ENCODE peak calls at places on chromosome 7, in nine cellular contexts. V, Y, T, E, L, F, I, N and C are unnamed samples.

GRCh38 chr7:111363099-111363498 is 199.2 kb downstream of the IMMP2L start:
- DNase-seq in V (no peak), Y (no peak), T (no peak), E (no peak), L (peak), F (no peak), I (no peak), N (no peak), C (no peak)

GRCh38 chr7:25860206-25860881 is 291.7 kb upstream of the NFE2L3 start:
- DNase-seq in V (no peak), Y (no peak), T (no peak), E (peak), L (no peak), F (peak), I (peak), N (peak), C (peak)

GRCh38 chr7:73519867-73520672 is 2.0 kb downstream of the BAZ1B start:
- DNase-seq in V (peak), Y (no peak), T (no peak), E (peak), L (peak), F (no peak), I (no peak), N (no peak), C (no peak)

GRCh38 chr7:80859272-80859970 is 59.4 kb downstream of the SEMA3C start:
- DNase-seq in V (no peak), Y (no peak), T (no peak), E (no peak), L (peak), F (peak), I (no peak), N (no peak), C (no peak)

GRCh38 chr7:2930310-2931033 is 86.4 kb upstream of the GNA12 start:
- DNase-seq in V (no peak), Y (no peak), T (no peak), E (no peak), L (no peak), F (no peak), I (no peak), N (no peak), C (no peak)

GRCh38 chr7:73988197-73988596 is 39.8 kb upstream of the ELN start:
- DNase-seq in V (no peak), Y (no peak), T (no peak), E (peak), L (no peak), F (no peak), I (peak), N (no peak), C (no peak)

GRCh38 chr7:25614415-25614814 is 386.1 kb upstream of the NPVF start:
- DNase-seq in V (no peak), Y (no peak), T (no peak), E (no peak), L (no peak), F (no peak), I (no peak), N (no peak), C (no peak)

GRCh38 chr7:46449743-46450142 is 528.7 kb upstream of the IGFBP3 start:
- DNase-seq in V (no peak), Y (no peak), T (no peak), E (peak), L (peak), F (no peak), I (no peak), N (no peak), C (no peak)

GRCh38 chr7:157139142-157140117 is 704 bp downstream of the UBE3C start:
- DNase-seq in V (peak), Y (no peak), T (no peak), E (no peak), L (peak), F (peak), I (no peak), N (peak), C (peak)

GRCh38 chr7:30247546-30248386 is 36.6 kb upstream of the ZNRF2 start:
- DNase-seq in V (no peak), Y (no peak), T (no peak), E (no peak), L (no peak), F (no peak), I (no peak), N (no peak), C (no peak)

GRCh38 chr7:12913002-12913401 is 225.6 kb downstream of the ARL4A start:
- DNase-seq in V (no peak), Y (no peak), T (no peak), E (no peak), L (no peak), F (no peak), I (no peak), N (no peak), C (no peak)

GRCh38 chr7:1990001-1990670 is 242.6 kb downstream of the MAD1L1 start:
- DNase-seq in V (peak), Y (no peak), T (no peak), E (no peak), L (no peak), F (no peak), I (no peak), N (no peak), C (no peak)

GRCh38 chr7:103704701-103705100 is 258.7 kb upstream of the SLC26A5 start:
- DNase-seq in V (no peak), Y (no peak), T (no peak), E (no peak), L (peak), F (no peak), I (no peak), N (no peak), C (no peak)

GRCh38 chr7:103630318-103630717 is 184.3 kb upstream of the SLC26A5 start:
- DNase-seq in V (no peak), Y (no peak), T (no peak), E (no peak), L (peak), F (no peak), I (no peak), N (no peak), C (no peak)

GRCh38 chr7:80124870-80125269 is 9.8 kb upstream of the GNAI1 start:
- DNase-seq in V (no peak), Y (no peak), T (no peak), E (no peak), L (no peak), F (no peak), I (no peak), N (no peak), C (no peak)

GRCh38 chr7:82600601-82601000 is 157.0 kb upstream of the CACNA2D1 start:
- DNase-seq in V (no peak), Y (no peak), T (no peak), E (no peak), L (peak), F (no peak), I (no peak), N (no peak), C (no peak)

GRCh38 chr7:155296788-155297516 is 726 bp upstream of the INSIG1 start:
- DNase-seq in V (peak), Y (peak), T (peak), E (peak), L (peak), F (peak), I (no peak), N (peak), C (peak)

GRCh38 chr7:35753761-35754603 is 46.9 kb upstream of the SEPTIN7 start:
- DNase-seq in V (no peak), Y (no peak), T (no peak), E (no peak), L (peak), F (no peak), I (no peak), N (peak), C (no peak)

GRCh38 chr7:106071999-106072714 is 40.0 kb downstream of the SYPL1 start:
- DNase-seq in V (no peak), Y (no peak), T (no peak), E (no peak), L (no peak), F (no peak), I (no peak), N (no peak), C (no peak)

GRCh38 chr7:11355571-11355970 is 381.9 kb downstream of the PHF14 start:
- DNase-seq in V (no peak), Y (no peak), T (no peak), E (no peak), L (no peak), F (no peak), I (no peak), N (no peak), C (no peak)

GRCh38 chr7:23472974-23473847 is 2.9 kb upstream of the IGF2BP3 start:
- DNase-seq in V (no peak), Y (no peak), T (no peak), E (peak), L (no peak), F (no peak), I (peak), N (peak), C (peak)

GRCh38 chr7:27210441-27211083 is 10.7 kb upstream of the HOXA13 start:
- DNase-seq in V (no peak), Y (no peak), T (no peak), E (peak), L (peak), F (no peak), I (peak), N (peak), C (peak)

GRCh38 chr7:67343114-67343513 is 346.5 kb downstream of the TYW1 start:
- DNase-seq in V (no peak), Y (no peak), T (no peak), E (no peak), L (no peak), F (no peak), I (no peak), N (no peak), C (no peak)

GRCh38 chr7:79124331-79124730 is 329.1 kb downstream of the MAGI2 start:
- DNase-seq in V (no peak), Y (no peak), T (no peak), E (no peak), L (no peak), F (no peak), I (no peak), N (no peak), C (no peak)

GRCh38 chr7:584122-584465 is 64.4 kb upstream of the PDGFA start:
- DNase-seq in V (peak), Y (no peak), T (no peak), E (no peak), L (no peak), F (no peak), I (no peak), N (no peak), C (no peak)

GRCh38 chr7:123218866-123219265 is 19.1 kb upstream of the SLC13A1 start:
- DNase-seq in V (no peak), Y (no peak), T (no peak), E (no peak), L (no peak), F (no peak), I (no peak), N (no peak), C (no peak)

GRCh38 chr7:134943785-134944400 is 42.4 kb upstream of the AGBL3 start:
- DNase-seq in V (no peak), Y (no peak), T (no peak), E (no peak), L (peak), F (peak), I (no peak), N (no peak), C (no peak)

GRCh38 chr7:148026713-148027112 is 563.9 kb upstream of the C7orf33 start:
- DNase-seq in V (no peak), Y (no peak), T (no peak), E (no peak), L (no peak), F (no peak), I (no peak), N (no peak), C (no peak)

GRCh38 chr7:816751-817671 is 15.3 kb upstream of the SUN1 start:
- DNase-seq in V (peak), Y (no peak), T (no peak), E (peak), L (no peak), F (peak), I (no peak), N (no peak), C (no peak)

GRCh38 chr7:65983965-65984654 is 2.1 kb upstream of the GUSB start:
- DNase-seq in V (no peak), Y (no peak), T (no peak), E (peak), L (no peak), F (peak), I (no peak), N (no peak), C (no peak)

GRCh38 chr7:2017914-2018785 is 214.6 kb downstream of the MAD1L1 start:
- DNase-seq in V (no peak), Y (no peak), T (no peak), E (no peak), L (no peak), F (no peak), I (no peak), N (no peak), C (no peak)

GRCh38 chr7:7306231-7306630 is 123.9 kb downstream of the C1GALT1 start:
- DNase-seq in V (no peak), Y (no peak), T (no peak), E (no peak), L (no peak), F (no peak), I (no peak), N (no peak), C (no peak)

GRCh38 chr7:13633857-13634256 is 355.6 kb downstream of the ETV1 start:
- DNase-seq in V (no peak), Y (no peak), T (no peak), E (no peak), L (peak), F (no peak), I (no peak), N (no peak), C (no peak)

GRCh38 chr7:130990178-130990832 is 256.3 kb upstream of the KLF14 start:
- DNase-seq in V (peak), Y (no peak), T (no peak), E (no peak), L (no peak), F (no peak), I (no peak), N (no peak), C (no peak)

GRCh38 chr7:81231203-81231922 is 312.5 kb upstream of the SEMA3C start:
- DNase-seq in V (no peak), Y (no peak), T (no peak), E (no peak), L (no peak), F (no peak), I (no peak), N (no peak), C (no peak)

GRCh38 chr7:13179011-13179574 is 491.7 kb downstream of the ARL4A start:
- DNase-seq in V (no peak), Y (no peak), T (no peak), E (no peak), L (peak), F (no peak), I (no peak), N (no peak), C (no peak)

DNA sequence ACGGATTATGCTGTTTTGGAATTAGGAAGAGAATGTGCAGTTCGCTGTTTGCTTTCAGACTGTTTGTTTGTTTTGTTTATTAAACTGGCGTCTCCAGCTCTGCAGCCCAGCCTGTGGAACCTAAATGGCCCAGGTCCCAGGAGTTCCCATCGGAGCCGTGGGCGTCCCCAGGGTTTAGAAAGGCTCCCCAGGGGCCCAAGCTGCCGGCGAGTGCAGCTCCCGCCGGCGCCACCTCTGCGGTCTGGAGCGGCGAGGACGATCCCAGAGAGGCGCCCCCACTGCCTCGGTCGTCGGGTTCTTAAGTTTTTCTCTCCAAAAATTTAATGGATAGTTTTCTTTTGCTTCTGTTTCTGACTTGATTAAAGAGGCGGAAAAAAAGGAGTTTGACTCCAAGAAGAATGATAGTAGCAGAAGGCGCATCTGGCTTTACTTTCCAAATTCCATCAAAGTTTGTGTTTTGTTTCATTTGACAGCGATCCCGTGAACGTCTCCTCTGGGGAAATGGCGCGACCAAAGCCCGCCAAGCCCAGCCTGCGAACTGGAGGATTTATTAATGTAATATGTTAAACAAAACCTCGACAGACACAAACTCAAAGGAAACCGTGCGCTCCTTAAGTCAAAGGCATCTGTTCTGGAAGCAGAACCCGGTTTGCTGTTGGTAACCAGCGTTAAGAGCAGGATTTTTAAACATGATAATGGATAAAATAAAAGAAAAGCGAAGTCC is 712 bp upstream of the FZD1 start:
- DNase-seq in V (no peak), Y (no peak), T (no peak), E (no peak), L (no peak), F (no peak), I (peak), N (peak), C (peak)
- TF ChIP-seq CTCF in V (no peak), Y (no peak), T (no peak), E (no peak), L (no peak), F (no peak), I (no peak), N (no peak), C (no peak)

DNA sequence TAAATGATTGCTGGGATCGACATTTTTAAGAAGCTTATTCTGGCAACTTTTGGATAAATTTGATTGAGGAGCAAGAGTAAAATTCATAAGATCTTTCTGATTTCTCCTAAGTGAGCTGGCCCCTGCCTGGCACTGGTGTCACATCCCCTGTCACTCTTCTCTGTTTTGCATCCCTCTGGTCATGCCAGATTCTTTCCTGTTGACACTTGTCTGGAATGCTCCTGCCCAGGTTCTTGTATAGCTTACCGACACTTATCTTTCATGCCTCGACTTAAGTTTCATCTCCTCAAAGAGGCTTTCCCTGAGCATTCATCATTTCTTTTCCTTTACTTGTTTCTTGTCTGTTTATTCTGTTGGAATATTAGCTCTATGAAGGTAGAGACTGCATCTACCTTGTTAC is 22.2 kb upstream of the AASS start:
- DNase-seq in V (no peak), Y (no peak), T (no peak), E (no peak), L (no peak), F (no peak), I (no peak), N (no peak), C (no peak)
- TF ChIP-seq CTCF in V (no peak), Y (no peak), T (no peak), E (no peak), L (no peak), F (no peak), I (no peak), N (no peak), C (no peak)

GRCh38 chr7:150974468-150975391 is 3.4 kb downstream of the KCNH2 start:
- DNase-seq in V (peak), Y (no peak), T (no peak), E (no peak), L (no peak), F (peak), I (no peak), N (peak), C (peak)
- TF ChIP-seq CTCF in V (peak), Y (peak), T (peak), E (no peak), L (no peak), F (no peak), I (peak), N (peak), C (peak)

GRCh38 chr7:149354119-149354518 is 92.1 kb downstream of the ZNF783 start:
- DNase-seq in V (no peak), Y (no peak), T (no peak), E (no peak), L (no peak), F (no peak), I (no peak), N (no peak), C (no peak)

GRCh38 chr7:149355390-149356048 is 93.5 kb downstream of the ZNF783 start:
- DNase-seq in V (no peak), Y (no peak), T (no peak), E (peak), L (peak), F (peak), I (no peak), N (no peak), C (no peak)
- TF ChIP-seq CTCF in V (no peak), Y (no peak), T (no peak), E (no peak), L (no peak), F (no peak), I (no peak), N (no peak), C (no peak)